ENCODE peak calls at places on chromosomes 7 and 10, in four cellular contexts. Z is H9, V is H1, H is mesenchymal stem cell. D is an unnamed sample.

GRCh38 chr10:97821308-97822038 is 28.2 kb upstream of the GOLGA7B start:
- DNase-seq in Z (peak), V (no peak), H (no peak), D (no peak)

GRCh38 chr7:157886711-157887110 is 549.9 kb downstream of the DNAJB6 start:
- DNase-seq in Z (no peak), V (no peak), H (no peak), D (no peak)

GRCh38 chr10:62306663-62307062 is 38.0 kb upstream of the RTKN2 start:
- DNase-seq in Z (no peak), V (no peak), H (no peak), D (no peak)

GRCh38 chr10:127990846-127991542 is 84.1 kb downstream of the PTPRE start:
- DNase-seq in Z (no peak), V (no peak), H (peak), D (no peak)

GRCh38 chr10:16741540-16741939 is 75.7 kb downstream of the RSU1 start:
- DNase-seq in Z (no peak), V (no peak), H (no peak), D (no peak)

GRCh38 chr7:91046322-91047088 is 217.7 kb upstream of the FZD1 start:
- DNase-seq in Z (no peak), V (no peak), H (no peak), D (no peak)

GRCh38 chr10:51800725-51801455 is 101.5 kb upstream of the CSTF2T start:
- DNase-seq in Z (no peak), V (no peak), H (no peak), D (no peak)

GRCh38 chr10:5976689-5977470 is 463 bp downstream of the IL15RA start:
- DNase-seq in Z (peak), V (no peak), H (peak), D (no peak)

GRCh38 chr10:130915065-130915464 is 396.5 kb downstream of the TCERG1L start:
- DNase-seq in Z (no peak), V (no peak), H (no peak), D (no peak)

GRCh38 chr7:82444220-82445049 is 858 bp upstream of the CACNA2D1 start:
- DNase-seq in Z (peak), V (no peak), H (no peak), D (peak)

GRCh38 chr10:108868881-108869280 is 1054.4 kb downstream of the XPNPEP1 start:
- DNase-seq in Z (no peak), V (no peak), H (no peak), D (no peak)

GRCh38 chr7:43956022-43956421 is 29.8 kb downstream of the UBE2D4 start:
- DNase-seq in Z (no peak), V (no peak), H (no peak), D (no peak)

GRCh38 chr7:123041085-123041484 is 45.6 kb upstream of the TAS2R16 start:
- DNase-seq in Z (no peak), V (no peak), H (peak), D (no peak)

GRCh38 chr7:303884-304573 is 14.1 kb downstream of the FOXL3 start:
- DNase-seq in Z (no peak), V (no peak), H (no peak), D (no peak)

GRCh38 chr7:48337012-48337621 is 165.9 kb downstream of the ABCA13 start:
- DNase-seq in Z (peak), V (no peak), H (no peak), D (peak)

GRCh38 chr10:76113952-76114351 is 682.5 kb downstream of the LRMDA start:
- DNase-seq in Z (no peak), V (no peak), H (peak), D (peak)

GRCh38 chr10:119737827-119738226 is 12.0 kb downstream of the INPP5F start:
- DNase-seq in Z (no peak), V (no peak), H (peak), D (no peak)

GRCh38 chr10:3108033-3108432 is 40.7 kb downstream of the PFKP start:
- DNase-seq in Z (no peak), V (no peak), H (no peak), D (no peak)

GRCh38 chr10:15035385-15036301 is 8.1 kb upstream of the OLAH start:
- DNase-seq in Z (peak), V (no peak), H (peak), D (no peak)

GRCh38 chr10:47031251-47031952 is 120.2 kb downstream of the PTPN20 start:
- DNase-seq in Z (peak), V (no peak), H (no peak), D (no peak)

GRCh38 chr7:34759477-34760125 is 101.6 kb downstream of the NPSR1 start:
- DNase-seq in Z (peak), V (no peak), H (peak), D (peak)

GRCh38 chr10:12062754-12063482 is 5.8 kb upstream of the DHTKD1 start:
- DNase-seq in Z (no peak), V (no peak), H (no peak), D (no peak)

GRCh38 chr7:102912742-102913141 is at the start of gene LRRC17:
- DNase-seq in Z (no peak), V (no peak), H (peak), D (no peak)

GRCh38 chr7:2088801-2089200 is 143.9 kb downstream of the MAD1L1 start:
- DNase-seq in Z (no peak), V (no peak), H (no peak), D (no peak)

GRCh38 chr7:123184271-123184670 is 15.5 kb downstream of the SLC13A1 start:
- DNase-seq in Z (no peak), V (no peak), H (peak), D (no peak)

GRCh38 chr10:29921071-29921446 is 138.3 kb downstream of the JCAD start:
- DNase-seq in Z (no peak), V (no peak), H (no peak), D (no peak)

GRCh38 chr7:10974717-10975032 is 1.0 kb downstream of the PHF14 start:
- DNase-seq in Z (no peak), V (no peak), H (no peak), D (no peak)

GRCh38 chr10:101126684-101127628 is 4.1 kb upstream of the TLX1 start:
- DNase-seq in Z (no peak), V (no peak), H (no peak), D (no peak)

GRCh38 chr7:24024276-24024675 is 259.7 kb upstream of the NPY start:
- DNase-seq in Z (no peak), V (no peak), H (peak), D (no peak)

GRCh38 chr7:43785425-43785824 is 26.9 kb downstream of the BLVRA start:
- DNase-seq in Z (no peak), V (no peak), H (peak), D (no peak)

GRCh38 chr10:13949844-13950542 is 363.2 kb downstream of the PRPF18 start:
- DNase-seq in Z (no peak), V (no peak), H (peak), D (no peak)

GRCh38 chr10:110330675-110331074 is 26.0 kb upstream of the SMNDC1 start:
- DNase-seq in Z (no peak), V (no peak), H (no peak), D (no peak)

GRCh38 chr10:92594194-92594593 is 1.3 kb downstream of the KIF11 start:
- DNase-seq in Z (no peak), V (no peak), H (no peak), D (no peak)

GRCh38 chr7:49775065-49775948 is 1.9 kb downstream of the VWC2 start:
- DNase-seq in Z (peak), V (no peak), H (no peak), D (no peak)

GRCh38 chr7:95608344-95609173 is 12.2 kb upstream of the PDK4 start:
- DNase-seq in Z (peak), V (no peak), H (peak), D (peak)

DNA sequence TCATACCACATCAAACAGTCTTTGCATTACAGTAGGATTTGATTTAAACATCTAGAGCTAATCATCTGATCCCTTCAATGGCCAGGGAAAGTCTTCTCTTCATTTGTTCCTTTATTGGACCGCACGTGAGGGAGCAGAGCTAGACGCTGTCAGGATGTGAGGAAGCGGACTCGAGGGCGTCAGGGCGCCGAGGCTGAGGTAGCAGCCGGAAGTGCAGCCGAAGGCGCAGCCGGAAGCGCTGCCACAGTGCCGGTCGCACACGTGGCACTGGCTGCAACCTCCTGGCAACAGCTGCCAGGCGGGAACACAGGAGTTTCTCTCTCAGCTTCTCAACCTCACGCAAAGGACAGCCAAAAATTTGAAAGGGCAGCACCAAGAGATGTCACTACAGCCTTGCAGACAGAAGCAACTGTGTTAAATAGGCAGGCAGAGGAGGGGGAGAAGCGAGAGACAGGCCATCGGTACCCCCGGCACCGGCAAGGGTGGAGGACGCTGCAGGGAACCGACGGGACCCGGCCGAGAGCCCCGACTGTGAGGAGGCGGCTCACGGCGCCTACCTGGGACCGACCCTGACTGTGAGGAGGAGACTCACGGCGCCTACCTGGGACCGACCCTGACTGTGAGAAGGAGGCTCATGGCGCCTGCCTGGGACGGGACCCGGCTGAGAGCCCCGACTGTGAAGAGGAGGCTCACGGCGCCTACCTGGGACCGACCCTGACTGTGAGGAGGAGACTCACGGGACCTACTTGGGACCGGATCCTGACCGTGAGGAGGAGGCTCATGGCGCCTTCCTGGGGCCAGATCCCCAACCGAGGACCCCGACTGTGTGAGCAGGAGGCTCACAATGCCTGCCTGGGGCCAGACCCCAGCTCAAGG is 32.3 kb downstream of the VIPR2 start:
- DNase-seq in Z (no peak), V (no peak), H (no peak), D (no peak)
- H2BK12ac ChIP-seq in Z (no peak), V (no peak), H (no peak), D (no peak)

GRCh38 chr10:113056030-113056429 is 106.0 kb downstream of the TCF7L2 start:
- DNase-seq in Z (no peak), V (no peak), H (peak), D (no peak)
- H3K27ac ChIP-seq in Z (no peak), V (no peak), H (peak), D (no peak)

GRCh38 chr7:139726485-139726869 is 51.3 kb downstream of the HIPK2 start:
- DNase-seq in Z (no peak), V (no peak), H (no peak), D (no peak)

GRCh38 chr7:139722604-139723003 is 55.2 kb downstream of the HIPK2 start:
- DNase-seq in Z (no peak), V (no peak), H (no peak), D (no peak)

GRCh38 chr7:139725843-139726484 is 51.8 kb downstream of the HIPK2 start:
- DNase-seq in Z (no peak), V (no peak), H (no peak), D (no peak)

GRCh38 chr7:139727151-139727705 is 50.6 kb downstream of the HIPK2 start:
- DNase-seq in Z (no peak), V (no peak), H (peak), D (no peak)

DNA sequence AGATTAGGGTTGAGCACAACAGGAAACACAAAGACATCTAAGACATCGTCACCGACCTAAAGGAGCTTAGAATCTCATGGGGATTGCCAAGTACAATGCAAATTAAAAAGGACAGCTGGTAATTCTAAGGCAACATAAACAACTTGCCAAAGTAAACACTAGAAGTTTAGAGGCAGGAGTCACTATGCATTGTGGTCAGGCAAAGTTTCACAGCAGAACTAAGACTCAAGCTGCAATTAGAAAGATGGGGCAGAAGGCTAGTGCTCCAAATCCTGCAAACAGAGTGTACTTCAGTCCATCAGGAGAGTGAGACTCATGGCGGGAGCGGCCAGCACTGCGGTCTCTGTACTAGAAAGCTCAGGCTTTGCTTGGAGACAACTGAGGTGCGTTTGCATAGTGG is 52.7 kb downstream of the HIPK2 start:
- DNase-seq in Z (no peak), V (no peak), H (peak), D (no peak)
- H3K4me2 ChIP-seq in Z (no peak), V (no peak), H (no peak), D (no peak)

GRCh38 chr10:121428848-121429247 is 169.4 kb downstream of the FGFR2 start:
- DNase-seq in Z (no peak), V (no peak), H (no peak), D (no peak)
- H2BK12ac ChIP-seq in Z (no peak), V (no peak), H (no peak), D (no peak)

DNA sequence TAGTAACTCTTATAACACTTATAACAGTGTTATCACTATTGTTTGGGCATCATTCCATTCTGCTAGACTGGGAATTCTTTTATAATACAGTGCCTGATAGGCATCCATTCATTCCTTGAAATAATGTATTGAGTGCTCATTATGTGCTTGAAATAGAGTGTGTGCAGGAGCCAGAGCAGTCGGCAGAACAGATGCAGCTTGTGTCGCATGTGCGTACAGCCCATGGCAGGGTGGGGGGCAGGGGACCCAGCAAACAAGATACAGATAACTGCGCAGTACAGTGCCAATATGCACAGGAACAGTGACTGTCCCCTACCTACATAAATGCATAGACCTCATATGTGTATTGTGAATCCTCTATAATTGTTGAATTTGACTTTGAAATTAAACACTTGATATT is 99.3 kb downstream of the KAT6B start:
- DNase-seq in Z (no peak), V (no peak), H (no peak), D (no peak)
- H3K27ac ChIP-seq in Z (no peak), V (no peak), H (no peak), D (no peak)

DNA sequence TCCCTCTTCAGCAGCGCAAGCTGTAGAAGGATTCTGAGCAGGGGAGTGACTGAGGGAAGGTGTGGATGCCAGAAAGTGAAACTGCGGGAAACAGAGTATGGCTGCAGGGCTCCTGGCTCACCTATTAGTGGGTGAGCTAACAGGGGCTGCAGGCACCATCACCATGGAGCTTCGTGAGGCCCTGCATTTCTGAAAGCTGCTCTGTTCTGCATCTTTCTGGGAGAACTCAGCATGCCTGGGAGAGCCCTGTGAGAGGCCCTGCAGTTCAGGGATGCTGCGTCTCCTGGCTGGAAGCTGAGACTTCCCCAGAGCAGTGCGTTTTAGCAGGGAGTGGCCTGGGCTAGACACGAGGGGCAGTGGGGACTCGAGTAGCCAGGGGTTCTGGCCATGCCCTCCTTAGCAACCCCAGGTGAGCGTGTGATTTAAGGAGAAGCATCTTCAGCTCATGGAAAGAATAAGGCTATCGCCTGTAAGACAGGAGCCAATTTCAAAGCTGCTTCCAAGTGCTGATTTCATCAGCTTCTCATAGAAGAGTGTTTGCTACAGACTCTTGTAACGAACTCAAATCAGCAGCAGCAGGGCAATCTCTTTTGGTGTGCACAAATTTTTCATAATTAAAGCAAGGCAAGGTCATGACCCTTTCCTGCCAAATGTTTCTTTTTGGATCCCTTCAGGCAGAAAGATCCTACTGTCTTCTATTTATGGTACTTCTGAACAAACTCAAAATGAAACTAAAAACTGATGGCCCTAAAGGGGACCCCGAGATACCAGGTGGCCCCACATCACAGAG is 293.6 kb upstream of the ZNF32 start:
- DNase-seq in Z (peak), V (no peak), H (no peak), D (no peak)
- H3K4me2 ChIP-seq in Z (no peak), V (no peak), H (no peak), D (no peak)

DNA sequence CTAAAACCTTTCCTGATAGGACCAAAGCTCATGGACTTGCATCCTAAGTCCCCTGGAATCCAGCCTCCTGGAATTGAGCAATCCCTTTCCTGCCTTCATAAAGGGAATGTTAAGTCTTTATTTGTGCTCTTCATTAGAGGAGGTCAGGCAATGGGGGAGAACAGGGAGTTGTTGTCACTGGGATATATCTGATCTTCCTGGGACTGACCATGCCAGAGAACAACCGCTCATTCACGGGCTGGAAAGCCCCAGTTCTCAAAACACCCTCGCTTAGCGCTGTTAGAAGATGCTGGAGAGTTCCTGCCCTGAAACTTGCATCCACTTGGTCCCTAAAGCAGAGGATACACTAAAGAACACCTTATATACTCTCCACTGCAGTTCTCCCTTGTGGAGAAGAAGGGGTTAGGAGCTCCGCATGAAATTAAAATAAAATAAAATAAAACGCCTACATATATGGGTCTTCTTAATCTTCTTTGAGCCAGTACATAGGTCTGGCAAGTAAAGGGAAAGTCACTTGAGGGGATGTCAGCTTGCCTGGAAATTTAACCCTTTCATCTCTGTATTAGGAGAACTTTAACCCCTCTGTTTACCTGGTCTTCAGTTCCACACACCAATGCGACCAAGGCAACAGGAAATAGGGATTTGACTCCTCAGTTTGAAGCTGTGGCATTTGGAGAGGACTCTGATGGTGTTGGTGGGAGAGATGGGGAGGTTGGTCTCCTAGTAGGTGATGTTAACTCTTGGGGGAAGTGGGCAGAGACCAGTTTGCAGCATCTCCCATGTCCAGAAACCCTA is 1.2 kb downstream of the SORCS1 start:
- DNase-seq in Z (no peak), V (no peak), H (no peak), D (peak)
- H2BK12ac ChIP-seq in Z (no peak), V (no peak), H (no peak), D (no peak)

GRCh38 chr10:123848564-123849457 is 42.8 kb downstream of the CPXM2 start:
- DNase-seq in Z (no peak), V (no peak), H (no peak), D (no peak)
- H3K27ac ChIP-seq in Z (no peak), V (no peak), H (no peak), D (no peak)

GRCh38 chr7:3244241-3244814 is 56.7 kb upstream of the SDK1 start:
- DNase-seq in Z (no peak), V (no peak), H (peak), D (no peak)
- H3K4me2 ChIP-seq in Z (no peak), V (no peak), H (no peak), D (no peak)

GRCh38 chr10:88062385-88062784 is 199.0 kb downstream of the PTEN start:
- DNase-seq in Z (no peak), V (no peak), H (peak), D (no peak)

GRCh38 chr10:88062798-88063472 is 199.5 kb downstream of the PTEN start:
- DNase-seq in Z (no peak), V (no peak), H (peak), D (no peak)

GRCh38 chr10:88060762-88061161 is 197.3 kb downstream of the PTEN start:
- DNase-seq in Z (no peak), V (no peak), H (no peak), D (no peak)

GRCh38 chr10:88059176-88059575 is 195.8 kb downstream of the PTEN start:
- DNase-seq in Z (no peak), V (no peak), H (no peak), D (no peak)

GRCh38 chr10:88058750-88059149 is 195.3 kb downstream of the PTEN start:
- DNase-seq in Z (no peak), V (no peak), H (no peak), D (no peak)
- H2BK12ac ChIP-seq in Z (no peak), V (no peak), H (peak), D (no peak)

D was measured in neuronal stem cell.